ENCODE peak calls at places on chromosome 19, in seven cellular contexts. G, C, V, F, P, U and M are unnamed samples.

GRCh38 chr19:10226376-10227214 is 4.5 kb downstream of the S1PR2 start:
- DNase-seq in G (peak; percentile 32), C (peak; percentile 87), V (peak; percentile 36), F (no peak), P (no peak), U (no peak), M (peak; percentile 48)

GRCh38 chr19:543912-544608 is at the start of gene GZMM:
- DNase-seq in G (no peak), C (no peak), V (no peak), F (no peak), P (peak; percentile 50), U (no peak), M (no peak)

GRCh38 chr19:39827216-39827615 is 6.7 kb downstream of the DYRK1B start:
- DNase-seq in G (no peak), C (no peak), V (no peak), F (no peak), P (no peak), U (no peak), M (no peak)

GRCh38 chr19:41501854-41502253 is 58.9 kb downstream of the ERICH4 start:
- DNase-seq in G (no peak), C (no peak), V (no peak), F (no peak), P (peak; percentile 14), U (no peak), M (no peak)

GRCh38 chr19:2355168-2356035 is 4.7 kb upstream of the TMPRSS9 start:
- DNase-seq in G (no peak), C (no peak), V (no peak), F (no peak), P (no peak), U (no peak), M (peak; percentile 70)

GRCh38 chr19:47644743-47645499 is 36.0 kb downstream of the BICRA start:
- DNase-seq in G (no peak), C (no peak), V (no peak), F (no peak), P (peak; percentile 17), U (no peak), M (no peak)

GRCh38 chr19:49165111-49165750 is 7.6 kb downstream of the TRPM4 start:
- DNase-seq in G (peak; percentile 31), C (no peak), V (no peak), F (no peak), P (no peak), U (no peak), M (no peak)

GRCh38 chr19:29768166-29768565 is 43.6 kb upstream of the CCNE1 start:
- DNase-seq in G (no peak), C (no peak), V (no peak), F (no peak), P (no peak), U (no peak), M (no peak)

GRCh38 chr19:16537111-16537510 is 5.1 kb downstream of the CHERP start:
- DNase-seq in G (no peak), C (no peak), V (no peak), F (no peak), P (no peak), U (no peak), M (no peak)

GRCh38 chr19:33461256-33462111 is 60.1 kb downstream of the PEPD start:
- DNase-seq in G (no peak), C (no peak), V (no peak), F (no peak), P (no peak), U (no peak), M (no peak)

GRCh38 chr19:16594681-16595091 is 22.5 kb upstream of the SLC35E1 start:
- DNase-seq in G (no peak), C (no peak), V (no peak), F (no peak), P (no peak), U (no peak), M (no peak)

GRCh38 chr19:8306235-8307054 is 1.7 kb downstream of the CD320 start:
- DNase-seq in G (peak; percentile 1), C (no peak), V (peak; percentile 1), F (no peak), P (no peak), U (no peak), M (peak; percentile 18)

GRCh38 chr19:34348899-34349487 is 16.0 kb upstream of the GPI start:
- DNase-seq in G (no peak), C (no peak), V (no peak), F (no peak), P (no peak), U (no peak), M (no peak)

GRCh38 chr19:9584073-9584833 is at the start of gene ZNF121:
- DNase-seq in G (peak; percentile 71), C (peak; percentile 81), V (peak; percentile 78), F (peak; percentile 61), P (peak; percentile 89), U (peak; percentile 36), M (peak; percentile 92)

GRCh38 chr19:14375055-14375581 is 6.1 kb upstream of the ADGRE5 start:
- DNase-seq in G (no peak), C (no peak), V (no peak), F (no peak), P (no peak), U (no peak), M (no peak)

GRCh38 chr19:50639121-50640112 is at the start of gene SYT3:
- DNase-seq in G (peak; percentile 26), C (peak; percentile 28), V (peak; percentile 57), F (no peak), P (peak; percentile 81), U (peak; percentile 95), M (peak; percentile 29)

GRCh38 chr19:33285441-33285927 is 16.9 kb downstream of the CEBPA start:
- DNase-seq in G (no peak), C (no peak), V (no peak), F (no peak), P (no peak), U (no peak), M (no peak)

GRCh38 chr19:5058456-5059190 is 89.7 kb downstream of the KDM4B start:
- DNase-seq in G (no peak), C (peak; percentile 23), V (no peak), F (no peak), P (no peak), U (no peak), M (no peak)

GRCh38 chr19:41426952-41427646 is at the start of gene B3GNT8:
- DNase-seq in G (peak; percentile 69), C (peak; percentile 52), V (peak; percentile 44), F (no peak), P (peak; percentile 32), U (no peak), M (peak; percentile 74)

GRCh38 chr19:15255359-15255990 is 23.2 kb upstream of the EPHX3 start:
- DNase-seq in G (no peak), C (no peak), V (no peak), F (no peak), P (no peak), U (no peak), M (no peak)

GRCh38 chr19:1627194-1627593 is 21.9 kb upstream of the UQCR11 start:
- DNase-seq in G (no peak), C (no peak), V (no peak), F (no peak), P (no peak), U (no peak), M (no peak)

GRCh38 chr19:38544569-38545315 is 73.0 kb downstream of the MAP4K1 start:
- DNase-seq in G (no peak), C (peak; percentile 23), V (no peak), F (no peak), P (no peak), U (no peak), M (no peak)

GRCh38 chr19:55439052-55439451 is 4.0 kb downstream of the SHISA7 start:
- DNase-seq in G (no peak), C (no peak), V (no peak), F (no peak), P (no peak), U (no peak), M (no peak)
- TF ChIP-seq CTCF in G (no peak), C (no peak), V (no peak), F (no peak), P (no peak), U (no peak), M (no peak)

GRCh38 chr19:18671303-18672043 is 12.0 kb upstream of the CRTC1 start:
- DNase-seq in G (no peak), C (no peak), V (no peak), F (no peak), P (no peak), U (no peak), M (no peak)
- TF ChIP-seq CTCF in G (no peak), C (no peak), V (no peak), F (no peak), P (no peak), U (no peak), M (no peak)

DNA sequence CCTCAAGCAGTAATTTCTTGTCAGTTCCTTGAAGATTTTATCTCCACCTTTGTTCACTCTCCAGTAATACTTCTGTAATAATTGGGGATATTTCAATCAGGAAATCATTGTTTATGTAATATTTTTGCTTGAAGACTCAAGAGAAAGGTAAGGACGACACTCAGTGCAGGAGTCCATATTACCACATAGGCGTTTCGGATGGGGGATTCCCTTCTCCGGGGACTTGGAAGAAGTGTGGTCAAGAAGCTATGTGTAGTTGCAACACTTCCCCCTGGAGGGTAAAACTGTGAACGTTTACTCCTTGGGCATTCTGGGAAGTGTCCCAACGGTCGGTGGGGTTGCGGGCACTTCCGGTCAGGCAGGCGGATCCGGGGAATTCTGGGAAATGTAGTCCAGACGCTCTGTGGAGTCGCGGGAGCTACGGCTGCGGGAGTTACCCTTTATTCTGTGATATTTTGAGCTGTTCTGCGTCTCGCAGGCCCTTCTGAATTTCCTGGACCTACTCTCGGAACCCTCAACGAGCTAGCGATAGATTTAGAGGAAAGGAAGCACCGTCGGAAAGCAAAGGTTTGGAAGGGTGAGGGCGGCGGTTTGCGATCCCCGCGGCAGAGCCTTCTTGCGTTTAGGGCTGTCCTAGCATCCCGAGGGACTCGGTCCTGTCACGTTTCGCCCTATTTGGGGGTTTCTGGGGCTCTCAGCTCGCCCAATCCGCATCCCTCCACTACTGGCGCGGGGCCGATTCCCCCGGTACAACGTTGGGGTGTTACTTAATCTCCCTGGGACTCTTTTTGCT is at the start of gene ZNF221:
- DNase-seq in G (peak; percentile 90), C (peak; percentile 100), V (peak; percentile 79), F (peak; percentile 75), P (peak; percentile 84), U (peak; percentile 98), M (peak; percentile 96)
- TF ChIP-seq CTCF in G (no peak), C (peak; percentile 14), V (peak; percentile 59), F (no peak), P (no peak), U (peak; percentile 41), M (peak; percentile 44)

DNA sequence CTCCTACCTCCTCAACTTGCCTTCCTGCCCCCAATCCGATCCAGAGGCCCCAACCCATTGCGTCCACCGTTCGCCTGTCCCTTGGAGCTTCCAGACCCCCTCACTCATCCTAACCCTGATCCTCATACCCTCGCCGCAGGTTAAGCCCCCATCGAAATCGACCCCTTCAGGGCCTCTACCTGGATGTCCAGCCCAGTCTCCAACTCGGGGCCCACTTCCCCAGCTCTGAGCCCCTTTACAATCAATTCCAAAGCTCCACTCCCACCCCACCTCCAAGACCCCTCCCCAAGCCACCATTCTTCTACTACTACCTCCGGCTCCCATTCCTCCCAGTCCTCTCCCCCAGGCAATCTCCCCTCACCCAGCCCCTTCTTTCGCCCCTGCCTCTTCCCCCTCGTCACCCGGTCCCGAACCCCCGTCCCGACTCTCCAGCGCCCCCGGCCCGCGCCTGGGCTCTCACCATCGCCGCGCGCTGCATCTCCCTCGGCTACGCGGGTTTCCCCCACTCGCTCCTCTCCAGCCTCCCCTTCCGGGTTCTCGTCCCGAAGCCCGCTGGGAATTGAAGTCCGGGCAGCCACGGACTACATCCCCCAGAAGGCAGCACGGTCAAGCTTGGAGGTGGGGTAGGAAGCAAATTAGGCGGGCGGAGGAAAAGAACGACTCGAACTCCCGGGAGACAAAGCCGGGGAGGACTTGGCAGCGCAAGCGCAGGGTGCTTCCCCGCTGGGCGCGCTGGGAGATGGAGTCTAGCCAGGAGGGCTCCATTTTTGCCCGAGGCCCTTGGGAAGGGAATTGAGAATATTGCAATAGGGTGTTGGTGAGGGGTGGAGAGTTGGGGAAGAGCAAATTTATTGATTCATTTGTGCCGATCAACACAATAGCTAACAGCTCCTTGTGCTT is at the start of gene FBXO46:
- DNase-seq in G (peak; percentile 98), C (peak; percentile 99), V (peak; percentile 86), F (peak; percentile 87), P (peak; percentile 100), U (peak; percentile 98), M (peak; percentile 97)
- TF ChIP-seq CTCF in G (no peak), C (no peak), V (no peak), F (no peak), P (no peak), U (no peak), M (no peak)